ENCODE peak calls at places on chromosomes 11 and 22, in six cellular contexts. X is amygdala, O is NCI-H2081, Z is heart left ventricle, V is epithelial cell of esophagus, G is neural progenitor cell. Q is an unnamed sample.
A peak's percentile ranks its signal among the peaks of the same experiment; 100 is the strongest.

GRCh38 chr11:110329441-110329840 is 33.0 kb upstream of the RDX start:
- DNase-seq in X (no peak), O (no peak), Z (no peak), V (no peak), G (no peak), Q (no peak)

GRCh38 chr11:122559734-122560382 is 95.7 kb upstream of the UBASH3B start:
- DNase-seq in X (no peak), O (no peak), Z (no peak), V (peak; percentile 11), G (peak; percentile 54), Q (no peak)

GRCh38 chr11:107695446-107695845 is 16.4 kb downstream of the SLN start:
- DNase-seq in X (no peak), O (no peak), Z (no peak), V (no peak), G (no peak), Q (no peak)

GRCh38 chr22:31621507-31622160 is 40.4 kb downstream of the PISD start:
- DNase-seq in X (no peak), O (no peak), Z (no peak), V (no peak), G (no peak), Q (no peak)

GRCh38 chr11:15720460-15720859 is 605.7 kb downstream of the INSC start:
- DNase-seq in X (no peak), O (no peak), Z (no peak), V (no peak), G (no peak), Q (no peak)

GRCh38 chr11:76680517-76681425 is 10.2 kb upstream of the LRRC32 start:
- DNase-seq in X (peak; percentile 10), O (peak; percentile 47), Z (peak; percentile 76), V (peak; percentile 64), G (peak; percentile 92), Q (no peak)

GRCh38 chr11:121482231-121483129 is 29.7 kb upstream of the SORL1-AS1 start:
- DNase-seq in X (no peak), O (no peak), Z (no peak), V (peak; percentile 28), G (no peak), Q (no peak)

GRCh38 chr11:65078786-65079342 is 5.0 kb downstream of the CDCA5 start:
- DNase-seq in X (no peak), O (no peak), Z (no peak), V (no peak), G (no peak), Q (no peak)

GRCh38 chr11:79062814-79063762 is 377.7 kb downstream of the TENM4 start:
- DNase-seq in X (no peak), O (no peak), Z (no peak), V (peak; percentile 55), G (peak; percentile 59), Q (no peak)

GRCh38 chr11:15617126-15617525 is 502.4 kb downstream of the INSC start:
- DNase-seq in X (no peak), O (no peak), Z (no peak), V (no peak), G (no peak), Q (no peak)

GRCh38 chr22:47195676-47196492 is 433.4 kb downstream of the TBC1D22A start:
- DNase-seq in X (no peak), O (no peak), Z (no peak), V (no peak), G (no peak), Q (no peak)